ENCODE peak calls at places on chromosome 7, in ten cellular contexts. One of them, this sample, is unnamed.

GRCh38 chr7:130894146-130895005 is 160.4 kb upstream of the KLF14 start:
- DNase-seq in choroid plexus epithelial cell: peak
- DNase-seq in neural progenitor cell: no peak
- DNase-seq in right atrium auricular region: peak
- DNase-seq in endothelial cell: no peak
- DNase-seq in breast epithelium: peak
- DNase-seq in testis: no peak
- DNase-seq in RWPE1: no peak
- DNase-seq in AG04450: no peak
- DNase-seq in cardiac fibroblast: peak
- DNase-seq in this sample: no peak

GRCh38 chr7:2821842-2822507 is 22.1 kb downstream of the GNA12 start:
- DNase-seq in right atrium auricular region: no peak
- DNase-seq in breast epithelium: no peak
- DNase-seq in AG04450: peak
- DNase-seq in neural progenitor cell: no peak
- DNase-seq in cardiac fibroblast: peak
- DNase-seq in choroid plexus epithelial cell: peak
- DNase-seq in RWPE1: peak
- DNase-seq in testis: no peak
- DNase-seq in endothelial cell: no peak
- DNase-seq in this sample: no peak

GRCh38 chr7:71497233-71497946 is 365.4 kb downstream of the GALNT17 start:
- DNase-seq in endothelial cell: no peak
- DNase-seq in choroid plexus epithelial cell: peak
- DNase-seq in right atrium auricular region: peak
- DNase-seq in RWPE1: no peak
- DNase-seq in AG04450: no peak
- DNase-seq in neural progenitor cell: no peak
- DNase-seq in testis: peak
- DNase-seq in cardiac fibroblast: no peak
- DNase-seq in breast epithelium: no peak
- DNase-seq in this sample: no peak

GRCh38 chr7:119720541-119720940 is 552.4 kb upstream of the KCND2 start:
- DNase-seq in RWPE1: peak
- DNase-seq in breast epithelium: no peak
- DNase-seq in right atrium auricular region: no peak
- DNase-seq in cardiac fibroblast: peak
- DNase-seq in choroid plexus epithelial cell: peak
- DNase-seq in endothelial cell: no peak
- DNase-seq in testis: no peak
- DNase-seq in neural progenitor cell: no peak
- DNase-seq in AG04450: peak
- DNase-seq in this sample: no peak

GRCh38 chr7:47351233-47352154 is 230.4 kb downstream of the TNS3 start:
- DNase-seq in choroid plexus epithelial cell: no peak
- DNase-seq in breast epithelium: no peak
- DNase-seq in neural progenitor cell: peak
- DNase-seq in RWPE1: no peak
- DNase-seq in testis: no peak
- DNase-seq in right atrium auricular region: no peak
- DNase-seq in cardiac fibroblast: no peak
- DNase-seq in endothelial cell: no peak
- DNase-seq in AG04450: no peak
- DNase-seq in this sample: no peak

GRCh38 chr7:29989257-29989995 is at the start of gene SCRN1:
- DNase-seq in neural progenitor cell: peak
- DNase-seq in breast epithelium: no peak
- DNase-seq in testis: peak
- DNase-seq in endothelial cell: peak
- DNase-seq in AG04450: no peak
- DNase-seq in RWPE1: peak
- DNase-seq in choroid plexus epithelial cell: peak
- DNase-seq in cardiac fibroblast: peak
- DNase-seq in right atrium auricular region: no peak
- DNase-seq in this sample: peak

GRCh38 chr7:91187061-91187460 is 77.2 kb upstream of the FZD1 start:
- DNase-seq in RWPE1: no peak
- DNase-seq in cardiac fibroblast: no peak
- DNase-seq in testis: no peak
- DNase-seq in endothelial cell: no peak
- DNase-seq in neural progenitor cell: no peak
- DNase-seq in breast epithelium: no peak
- DNase-seq in choroid plexus epithelial cell: no peak
- DNase-seq in AG04450: no peak
- DNase-seq in right atrium auricular region: no peak
- DNase-seq in this sample: no peak

GRCh38 chr7:129925416-129926002 is 27.3 kb downstream of the UBE2H start:
- DNase-seq in RWPE1: no peak
- DNase-seq in neural progenitor cell: no peak
- DNase-seq in AG04450: no peak
- DNase-seq in choroid plexus epithelial cell: peak
- DNase-seq in endothelial cell: no peak
- DNase-seq in right atrium auricular region: no peak
- DNase-seq in cardiac fibroblast: peak
- DNase-seq in testis: peak
- DNase-seq in breast epithelium: no peak
- DNase-seq in this sample: no peak

GRCh38 chr7:2953588-2954407 is 89.9 kb downstream of the CARD11 start:
- DNase-seq in right atrium auricular region: no peak
- DNase-seq in AG04450: no peak
- DNase-seq in cardiac fibroblast: no peak
- DNase-seq in breast epithelium: no peak
- DNase-seq in endothelial cell: no peak
- DNase-seq in neural progenitor cell: peak
- DNase-seq in choroid plexus epithelial cell: no peak
- DNase-seq in RWPE1: no peak
- DNase-seq in testis: no peak
- DNase-seq in this sample: peak

GRCh38 chr7:133845005-133845404 is 282.1 kb upstream of the LRGUK start:
- DNase-seq in neural progenitor cell: no peak
- DNase-seq in testis: no peak
- DNase-seq in cardiac fibroblast: no peak
- DNase-seq in choroid plexus epithelial cell: no peak
- DNase-seq in breast epithelium: no peak
- DNase-seq in RWPE1: no peak
- DNase-seq in AG04450: no peak
- DNase-seq in endothelial cell: no peak
- DNase-seq in right atrium auricular region: no peak
- DNase-seq in this sample: no peak

GRCh38 chr7:133851416-133851815 is 275.7 kb upstream of the LRGUK start:
- DNase-seq in testis: no peak
- DNase-seq in cardiac fibroblast: no peak
- DNase-seq in AG04450: no peak
- DNase-seq in endothelial cell: no peak
- DNase-seq in RWPE1: no peak
- DNase-seq in choroid plexus epithelial cell: no peak
- DNase-seq in right atrium auricular region: no peak
- DNase-seq in breast epithelium: no peak
- DNase-seq in neural progenitor cell: no peak
- DNase-seq in this sample: no peak

GRCh38 chr7:133843341-133843740 is 283.8 kb upstream of the LRGUK start:
- DNase-seq in neural progenitor cell: no peak
- DNase-seq in testis: no peak
- DNase-seq in cardiac fibroblast: no peak
- DNase-seq in endothelial cell: no peak
- DNase-seq in right atrium auricular region: no peak
- DNase-seq in AG04450: no peak
- DNase-seq in RWPE1: no peak
- DNase-seq in choroid plexus epithelial cell: no peak
- DNase-seq in breast epithelium: no peak
- DNase-seq in this sample: no peak

GRCh38 chr7:133850497-133851070 is 276.6 kb upstream of the LRGUK start:
- DNase-seq in testis: no peak
- DNase-seq in neural progenitor cell: no peak
- DNase-seq in breast epithelium: no peak
- DNase-seq in cardiac fibroblast: peak
- DNase-seq in endothelial cell: no peak
- DNase-seq in right atrium auricular region: no peak
- DNase-seq in AG04450: no peak
- DNase-seq in RWPE1: no peak
- DNase-seq in choroid plexus epithelial cell: no peak
- DNase-seq in this sample: no peak

DNA sequence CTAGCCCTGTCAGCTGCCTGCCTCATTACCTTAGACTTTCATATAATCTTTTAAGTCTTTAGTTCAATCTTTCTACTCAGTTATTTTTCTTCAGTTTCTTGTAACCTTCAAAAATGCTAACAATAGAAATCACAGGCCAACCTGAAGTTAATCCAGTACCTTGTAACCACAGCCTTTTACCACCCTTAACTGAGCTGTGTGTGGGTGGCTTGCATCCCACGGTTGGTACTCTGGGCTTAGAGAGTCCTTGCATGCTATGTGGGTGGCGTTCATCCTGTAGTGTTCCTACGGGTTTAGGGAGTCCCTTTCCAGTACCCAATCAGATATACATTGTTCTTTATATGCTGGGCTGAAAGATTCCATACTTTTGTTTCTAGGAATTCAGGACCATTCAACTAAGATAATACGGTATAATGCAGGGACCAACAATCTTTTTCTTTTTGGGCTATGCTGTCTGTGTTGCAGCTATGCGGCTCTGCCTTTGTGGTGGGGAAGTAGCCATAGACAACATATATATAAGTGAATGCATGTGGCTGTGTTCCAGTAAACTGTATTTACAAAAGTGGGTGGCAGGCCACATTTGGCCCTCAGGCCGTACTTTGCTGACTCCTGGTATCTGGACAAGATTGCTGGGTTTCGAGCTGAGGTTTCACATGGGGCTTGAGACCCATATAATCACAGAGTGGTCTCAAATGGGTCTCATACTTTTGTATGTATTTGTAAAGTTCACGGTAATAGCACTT is 280.8 kb upstream of the LRGUK start:
- DNase-seq in breast epithelium: no peak
- DNase-seq in cardiac fibroblast: no peak
- DNase-seq in right atrium auricular region: no peak
- DNase-seq in testis: no peak
- DNase-seq in choroid plexus epithelial cell: no peak
- DNase-seq in AG04450: no peak
- DNase-seq in endothelial cell: no peak
- DNase-seq in neural progenitor cell: peak
- DNase-seq in RWPE1: no peak
- DNase-seq in this sample: no peak
- TF ChIP-seq CTCF in breast epithelium: no peak
- TF ChIP-seq CTCF in cardiac fibroblast: no peak
- TF ChIP-seq CTCF in right atrium auricular region: no peak
- TF ChIP-seq CTCF in testis: no peak
- TF ChIP-seq CTCF in choroid plexus epithelial cell: no peak
- TF ChIP-seq CTCF in AG04450: no peak
- TF ChIP-seq CTCF in endothelial cell: no peak
- TF ChIP-seq CTCF in neural progenitor cell: no peak
- TF ChIP-seq CTCF in RWPE1: no peak
- TF ChIP-seq CTCF in this sample: no peak

DNA sequence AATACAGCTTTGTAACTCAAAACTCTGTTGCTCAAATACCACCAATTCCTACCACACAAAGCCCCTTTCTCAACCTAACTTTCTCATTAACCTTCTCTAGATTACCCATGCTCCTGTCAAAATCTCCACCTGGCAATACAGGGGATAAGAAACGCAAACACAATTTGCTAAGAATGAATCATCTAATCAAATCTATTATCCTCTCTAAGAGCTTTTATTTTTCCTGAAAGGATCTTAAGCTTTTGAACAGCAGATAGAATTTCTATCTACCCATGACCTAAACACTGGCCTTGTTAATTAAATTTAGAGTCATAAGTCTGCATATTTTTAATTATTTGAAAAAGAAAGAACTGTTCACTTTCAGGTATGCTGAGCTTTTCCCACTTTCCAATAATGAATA is 98.3 kb downstream of the HBP1 start:
- DNase-seq in cardiac fibroblast: no peak
- DNase-seq in breast epithelium: no peak
- DNase-seq in choroid plexus epithelial cell: no peak
- DNase-seq in testis: no peak
- DNase-seq in AG04450: no peak
- DNase-seq in endothelial cell: no peak
- DNase-seq in RWPE1: no peak
- DNase-seq in right atrium auricular region: no peak
- DNase-seq in neural progenitor cell: no peak
- DNase-seq in this sample: no peak
- TF ChIP-seq CTCF in cardiac fibroblast: no peak
- TF ChIP-seq CTCF in breast epithelium: no peak
- TF ChIP-seq CTCF in choroid plexus epithelial cell: no peak
- TF ChIP-seq CTCF in testis: no peak
- TF ChIP-seq CTCF in AG04450: no peak
- TF ChIP-seq CTCF in endothelial cell: no peak
- TF ChIP-seq CTCF in RWPE1: no peak
- TF ChIP-seq CTCF in right atrium auricular region: no peak
- TF ChIP-seq CTCF in neural progenitor cell: no peak
- TF ChIP-seq CTCF in this sample: no peak

DNA sequence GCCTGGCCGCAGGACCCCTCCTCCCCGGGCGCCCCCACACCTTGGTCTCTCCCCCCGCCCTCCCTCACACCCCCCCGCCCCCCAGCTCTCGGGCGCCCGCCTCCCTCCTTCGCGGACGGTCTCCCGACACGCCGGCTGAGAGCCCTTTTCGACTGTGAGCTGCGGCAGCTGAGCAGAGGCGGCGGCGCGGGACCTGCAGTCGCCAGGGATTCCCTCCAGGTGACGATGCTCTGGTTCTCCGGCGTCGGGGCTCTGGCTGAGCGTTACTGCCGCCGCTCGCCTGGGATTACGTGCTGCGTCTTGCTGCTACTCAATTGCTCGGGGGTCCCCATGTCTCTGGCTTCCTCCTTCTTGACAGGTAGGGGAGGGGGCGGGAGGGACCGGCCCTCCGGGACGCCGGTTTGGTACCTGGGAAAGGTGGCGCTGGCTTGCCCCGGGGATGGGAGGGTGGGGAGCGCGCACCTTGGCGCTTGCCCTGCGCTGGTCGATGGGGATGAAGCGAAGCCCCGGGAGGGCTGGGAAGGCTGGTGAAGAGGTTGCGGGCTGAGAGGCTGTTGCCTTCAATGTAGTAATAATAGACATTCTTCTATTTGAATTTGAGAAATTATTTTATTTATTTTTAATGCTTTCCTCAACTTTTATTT is at the start of gene BMPER:
- DNase-seq in AG04450: no peak
- DNase-seq in endothelial cell: peak
- DNase-seq in breast epithelium: no peak
- DNase-seq in RWPE1: peak
- DNase-seq in neural progenitor cell: peak
- DNase-seq in right atrium auricular region: no peak
- DNase-seq in choroid plexus epithelial cell: no peak
- DNase-seq in testis: peak
- DNase-seq in cardiac fibroblast: no peak
- DNase-seq in this sample: peak
- TF ChIP-seq CTCF in AG04450: no peak
- TF ChIP-seq CTCF in endothelial cell: no peak
- TF ChIP-seq CTCF in breast epithelium: no peak
- TF ChIP-seq CTCF in RWPE1: no peak
- TF ChIP-seq CTCF in neural progenitor cell: no peak
- TF ChIP-seq CTCF in right atrium auricular region: no peak
- TF ChIP-seq CTCF in choroid plexus epithelial cell: no peak
- TF ChIP-seq CTCF in testis: no peak
- TF ChIP-seq CTCF in cardiac fibroblast: no peak
- TF ChIP-seq CTCF in this sample: no peak

DNA sequence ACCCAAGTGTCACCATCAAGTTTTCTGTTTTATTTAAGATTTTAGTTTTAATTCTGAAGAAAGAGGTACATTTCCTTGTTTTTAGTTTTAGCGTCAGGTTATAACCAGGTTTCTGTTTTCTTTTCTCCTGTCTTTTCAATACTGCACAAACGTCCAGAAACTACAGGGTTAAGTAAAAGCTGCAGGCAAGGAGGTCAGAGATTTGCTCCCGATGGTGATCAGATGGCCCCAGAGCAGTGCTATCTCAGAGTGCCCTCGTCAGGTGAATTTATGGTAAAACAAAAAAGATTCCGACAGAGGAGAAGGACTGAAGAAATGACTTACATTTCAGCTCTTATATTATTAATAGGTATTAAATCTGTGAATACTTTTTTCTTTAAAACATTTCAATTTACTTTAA is 128.2 kb downstream of the STRA8 start:
- DNase-seq in cardiac fibroblast: no peak
- DNase-seq in neural progenitor cell: peak
- DNase-seq in breast epithelium: no peak
- DNase-seq in testis: no peak
- DNase-seq in choroid plexus epithelial cell: no peak
- DNase-seq in AG04450: no peak
- DNase-seq in right atrium auricular region: no peak
- DNase-seq in endothelial cell: no peak
- DNase-seq in RWPE1: no peak
- DNase-seq in this sample: no peak
- TF ChIP-seq CTCF in cardiac fibroblast: no peak
- TF ChIP-seq CTCF in neural progenitor cell: peak
- TF ChIP-seq CTCF in breast epithelium: no peak
- TF ChIP-seq CTCF in testis: no peak
- TF ChIP-seq CTCF in choroid plexus epithelial cell: no peak
- TF ChIP-seq CTCF in AG04450: no peak
- TF ChIP-seq CTCF in right atrium auricular region: no peak
- TF ChIP-seq CTCF in endothelial cell: no peak
- TF ChIP-seq CTCF in RWPE1: no peak
- TF ChIP-seq CTCF in this sample: no peak

This sample was measured in mesothelial cell of epicardium.